ENCODE peak calls at places on chromosomes 6 and 20, in nine cellular contexts. J is H1, C is sigmoid colon, D is tibial nerve, I is stomach, A is SK-N-SH, L is transverse colon, Y is K562, V is HepG2. T is an unnamed sample. For H3K27me3, the result is how much of the 10 kb centered on the place peaks cover.

GRCh38 chr6:136701011-136701410 is 91.3 kb downstream of the MAP3K5 start:
- DNase-seq in V (no peak), L (no peak), C (no peak), I (no peak), D (no peak), J (no peak), A (no peak), Y (no peak), T (no peak)

GRCh38 chr6:77462359-77463307 is 658 bp downstream of the HTR1B start:
- DNase-seq in V (no peak), I (peak), J (peak), C (peak), Y (no peak), L (no peak), D (no peak), A (no peak), T (no peak)

GRCh38 chr6:14896475-14896874 is 349.4 kb upstream of the JARID2 start:
- DNase-seq in Y (no peak), I (no peak), D (no peak), L (no peak), A (no peak), C (no peak), J (no peak), V (no peak), T (no peak)

GRCh38 chr6:5851261-5851757 is 155.4 kb downstream of the NRN1 start:
- DNase-seq in D (no peak), C (no peak), I (peak), A (no peak), J (peak), L (peak), Y (peak), V (no peak), T (no peak)

GRCh38 chr6:14278000-14278399 is 160.4 kb downstream of the CD83 start:
- DNase-seq in Y (no peak), A (no peak), I (no peak), C (no peak), V (no peak), J (no peak), L (no peak), D (no peak), T (no peak)

GRCh38 chr6:12657884-12658283 is 58.7 kb upstream of the PHACTR1 start:
- DNase-seq in D (no peak), I (no peak), V (no peak), Y (no peak), L (no peak), J (no peak), C (no peak), A (no peak), T (no peak)

GRCh38 chr6:106199331-106199730 is 113.2 kb downstream of the PRDM1 start:
- DNase-seq in V (no peak), Y (no peak), D (no peak), C (no peak), L (no peak), J (no peak), I (no peak), A (no peak), T (no peak)

GRCh38 chr6:110039996-110040383 is 61.9 kb downstream of the GPR6 start:
- DNase-seq in J (peak), Y (no peak), V (no peak), A (no peak), L (peak), D (no peak), C (no peak), I (peak), T (peak)

GRCh38 chr6:90502866-90503407 is 83.9 kb downstream of the MAP3K7 start:
- DNase-seq in Y (peak), C (no peak), D (no peak), A (no peak), L (no peak), J (no peak), V (peak), I (no peak), T (no peak)

GRCh38 chr6:79574636-79575035 is 37.4 kb upstream of the LCA5 start:
- DNase-seq in D (no peak), Y (no peak), A (no peak), L (no peak), C (no peak), J (no peak), I (no peak), V (peak), T (no peak)

GRCh38 chr6:123022980-123023379 is 26.9 kb downstream of the CLVS2 start:
- DNase-seq in D (no peak), A (no peak), Y (no peak), V (no peak), L (no peak), C (no peak), J (no peak), I (no peak), T (no peak)

GRCh38 chr20:31894980-31895675 is 24.7 kb downstream of the TTLL9 start:
- DNase-seq in Y (no peak), C (peak), J (no peak), V (peak), D (peak), A (no peak), I (peak), L (peak), T (no peak)

GRCh38 chr6:115078555-115078954 is 735.7 kb upstream of the HS3ST5 start:
- DNase-seq in L (no peak), C (no peak), V (no peak), J (no peak), I (no peak), D (no peak), Y (no peak), A (no peak), T (no peak)

GRCh38 chr6:7163661-7164071 is 55.9 kb downstream of the RREB1 start:
- DNase-seq in C (no peak), D (no peak), A (no peak), J (no peak), V (no peak), I (no peak), Y (no peak), L (no peak), T (no peak)

GRCh38 chr6:157777344-157777743 is 45.7 kb upstream of the SNX9 start:
- DNase-seq in I (no peak), C (no peak), J (no peak), A (no peak), Y (no peak), D (no peak), L (no peak), V (no peak), T (no peak)

GRCh38 chr6:78308025-78308424 is 559.3 kb upstream of the IRAK1BP1 start:
- DNase-seq in V (no peak), C (no peak), L (no peak), A (no peak), J (no peak), Y (no peak), I (no peak), D (no peak), T (no peak)

GRCh38 chr6:6695711-6696048 is 107.2 kb downstream of the LY86 start:
- DNase-seq in V (no peak), J (no peak), I (no peak), D (no peak), A (no peak), C (no peak), L (no peak), Y (no peak), T (no peak)

GRCh38 chr6:84767591-84768201 is 3.3 kb upstream of the TBX18 start:
- DNase-seq in A (no peak), D (no peak), V (no peak), I (no peak), Y (no peak), C (no peak), L (no peak), J (no peak), T (no peak)

GRCh38 chr6:166839006-166839405 is 117.3 kb downstream of the RNASET2 start:
- DNase-seq in D (no peak), A (no peak), C (no peak), I (no peak), Y (no peak), J (no peak), L (no peak), V (no peak), T (no peak)

GRCh38 chr6:168468046-168468445 is 27.1 kb downstream of the SMOC2 start:
- DNase-seq in L (no peak), A (no peak), I (no peak), J (no peak), V (no peak), C (no peak), D (no peak), Y (no peak), T (no peak)

GRCh38 chr6:114576330-114576729 is 233.5 kb upstream of the HS3ST5 start:
- DNase-seq in C (no peak), A (peak), I (no peak), V (no peak), D (no peak), Y (no peak), J (no peak), L (no peak), T (no peak)

GRCh38 chr6:41331401-41332150 is 3.8 kb upstream of the NCR2 start:
- DNase-seq in D (no peak), A (no peak), V (no peak), L (no peak), C (no peak), I (no peak), J (no peak), Y (no peak), T (no peak)

GRCh38 chr6:41335296-41335695 is at the start of gene NCR2:
- DNase-seq in L (no peak), I (no peak), J (no peak), D (no peak), Y (no peak), A (no peak), V (no peak), C (no peak), T (no peak)

GRCh38 chr6:41332842-41333736 is 2.3 kb upstream of the NCR2 start:
- DNase-seq in I (no peak), A (no peak), V (no peak), D (no peak), Y (no peak), C (no peak), L (no peak), J (no peak), T (no peak)

GRCh38 chr6:41334482-41335023 is 855 bp upstream of the NCR2 start:
- DNase-seq in A (peak), V (no peak), L (no peak), D (no peak), J (no peak), Y (no peak), I (no peak), C (no peak), T (no peak)

DNA sequence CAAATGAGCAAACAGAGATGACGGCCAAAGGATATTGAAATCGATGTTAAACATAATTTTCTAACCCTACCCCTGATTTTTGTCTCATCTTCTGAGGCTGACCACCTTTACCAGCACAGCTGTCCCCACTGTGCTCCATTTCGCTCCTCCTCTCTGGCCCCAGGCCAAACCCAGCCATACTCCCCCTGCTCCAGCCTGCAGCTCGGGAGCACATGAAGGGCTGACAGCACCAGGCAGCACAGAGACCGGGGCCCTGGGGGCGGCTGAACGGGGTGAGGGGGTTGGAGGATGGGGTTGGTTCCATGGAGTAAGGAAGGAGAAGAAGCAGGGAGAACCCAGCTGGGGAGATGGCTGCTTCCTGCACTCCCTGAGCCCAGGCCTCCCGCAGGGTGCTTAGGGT is 3.2 kb upstream of the NCR2 start:
- DNase-seq in J (no peak), C (no peak), D (no peak), L (no peak), Y (no peak), I (no peak), V (no peak), A (no peak), T (no peak)
- H3K27me3 ChIP-seq in J (under half), C (under half), D (under half), L (under half), Y (under half), I (under half), V (half or more), A (under half), T (under half)

DNA sequence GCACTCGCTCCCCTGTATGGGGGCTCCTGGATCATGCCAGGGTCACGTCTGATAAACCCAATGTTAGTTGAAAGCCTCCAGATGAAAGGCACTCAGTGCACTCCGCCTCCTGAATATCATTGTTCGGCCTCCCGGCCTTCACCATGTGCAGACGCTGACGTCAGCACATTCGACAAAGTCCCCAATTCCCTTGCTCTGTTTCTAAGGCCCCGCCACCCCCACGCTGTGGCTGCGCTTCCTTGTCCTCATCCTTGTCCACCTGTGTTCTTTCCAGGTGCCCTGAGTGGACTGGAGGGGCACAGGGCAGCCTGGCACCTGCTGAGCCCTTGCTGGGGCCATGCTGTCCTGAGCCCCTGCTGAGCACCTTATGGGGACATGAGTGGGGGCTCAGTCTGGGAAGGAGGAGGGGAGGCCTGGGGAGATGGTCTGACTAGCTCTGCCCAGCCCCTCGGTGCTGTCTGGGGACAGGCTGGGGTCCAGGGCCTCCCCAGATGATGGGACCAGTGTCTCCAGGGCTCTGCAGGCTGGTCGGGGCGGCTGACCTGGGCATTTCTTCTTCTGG is 9.8 kb upstream of the BHLHE23 start:
- DNase-seq in C (no peak), D (no peak), A (no peak), L (no peak), I (no peak), Y (no peak), J (no peak), V (no peak), T (no peak)
- TF ChIP-seq CTCF in C (no peak), D (no peak), A (no peak), L (no peak), I (no peak), Y (no peak), J (no peak), V (no peak), T (no peak)

GRCh38 chr6:151293621-151294020 is 53.9 kb downstream of the AKAP12 start:
- DNase-seq in J (no peak), D (no peak), V (no peak), Y (no peak), C (no peak), L (no peak), I (no peak), A (no peak), T (no peak)

GRCh38 chr6:151289399-151290007 is 49.7 kb downstream of the AKAP12 start:
- DNase-seq in A (no peak), V (no peak), C (no peak), D (no peak), J (no peak), I (no peak), Y (no peak), L (no peak), T (no peak)

GRCh38 chr6:151288711-151289398 is 49.1 kb downstream of the AKAP12 start:
- DNase-seq in A (peak), Y (no peak), C (no peak), J (no peak), I (no peak), D (no peak), L (no peak), V (no peak), T (no peak)

GRCh38 chr6:151292974-151293373 is 53.2 kb downstream of the AKAP12 start:
- DNase-seq in J (no peak), L (no peak), I (no peak), A (no peak), V (no peak), Y (no peak), C (no peak), D (no peak), T (no peak)

GRCh38 chr6:151291145-151292055 is 51.6 kb downstream of the AKAP12 start:
- DNase-seq in A (peak), I (no peak), L (peak), Y (no peak), V (no peak), D (peak), C (peak), J (no peak), T (peak)
- TF ChIP-seq EP300 in A (no peak), I (peak), L (peak), Y (no peak), V (no peak), D (no peak), C (peak), J (no peak), T (peak)

DNA sequence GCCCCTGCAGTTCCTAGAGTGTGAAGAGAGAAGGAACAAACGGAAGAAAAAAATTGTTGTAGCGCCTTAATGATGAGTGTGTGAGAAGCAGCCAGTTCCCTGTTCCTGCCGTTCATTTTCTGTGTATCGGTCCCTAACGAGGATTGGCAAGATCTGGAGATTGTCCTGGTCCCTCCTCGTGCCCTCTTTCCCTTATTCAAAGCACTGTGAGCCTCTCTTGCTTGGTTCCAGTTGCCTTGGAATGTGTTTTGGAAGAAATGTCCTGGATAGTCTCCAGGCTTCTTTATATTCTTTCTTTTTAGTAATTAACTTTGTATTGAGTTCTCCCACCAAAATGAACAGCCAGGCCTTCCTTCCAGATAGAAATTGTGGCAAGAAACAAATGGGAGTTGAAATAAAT is 348.3 kb downstream of the CDH26 start:
- DNase-seq in J (no peak), V (no peak), A (no peak), Y (no peak), L (no peak), I (no peak), D (no peak), C (no peak), T (no peak)
- H3K27me3 ChIP-seq in J (under half), V (under half), A (under half), Y (under half), L (under half), I (under half), D (under half), C (under half), T (under half)

GRCh38 chr20:23200914-23201313 is 114.8 kb upstream of the CD93 start:
- DNase-seq in I (peak), A (peak), Y (peak), D (no peak), V (peak), C (no peak), L (peak), J (peak), T (no peak)
- TF ChIP-seq CTCF in I (no peak), A (peak), Y (peak), D (no peak), V (peak), C (no peak), L (peak), J (peak), T (no peak)

DNA sequence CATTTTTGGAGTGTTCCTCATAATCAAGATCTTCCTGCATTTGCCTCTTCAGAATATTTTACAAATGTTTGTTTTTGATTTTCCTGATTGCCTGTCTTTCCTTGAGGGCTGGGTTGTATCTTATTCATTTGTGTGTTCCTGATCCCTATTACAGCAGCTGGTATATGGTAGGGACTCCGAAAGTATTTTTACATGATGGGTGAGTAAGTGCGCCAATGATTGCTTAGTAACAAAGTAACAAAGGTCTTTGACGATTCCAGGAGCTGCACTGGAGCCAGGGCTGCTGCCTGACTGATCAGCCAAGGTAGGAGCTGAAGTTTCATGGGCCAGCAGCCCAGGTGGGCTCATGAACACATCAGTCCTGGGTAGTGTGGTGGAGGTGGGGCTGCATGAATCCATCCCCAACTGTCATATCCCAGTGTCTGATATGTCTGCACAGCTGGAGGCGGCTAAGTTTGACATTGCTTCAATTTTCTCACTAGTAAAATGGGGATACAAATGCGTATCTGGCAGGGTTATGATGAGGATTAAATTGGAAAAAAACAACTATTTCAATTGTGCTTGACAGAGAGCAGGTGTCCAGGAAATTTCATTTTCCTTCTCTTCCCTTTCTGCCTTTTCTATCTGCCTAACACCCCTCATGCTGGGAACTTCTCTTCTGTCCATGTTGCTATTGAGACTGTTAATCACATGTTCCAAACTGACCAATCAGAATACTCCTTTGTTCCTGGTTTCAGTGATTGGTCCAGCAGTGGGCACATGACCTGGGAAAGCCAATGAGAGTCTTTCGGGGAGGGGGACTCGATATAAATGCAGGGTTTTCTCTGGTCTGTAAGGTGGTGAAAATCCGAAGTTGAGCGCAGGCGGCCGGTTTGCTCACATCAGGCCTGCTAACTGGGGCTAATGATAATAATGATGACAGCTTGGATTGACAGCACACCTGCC is 90.7 kb downstream of the CDH26 start:
- DNase-seq in V (no peak), A (no peak), J (no peak), L (no peak), I (no peak), Y (peak), D (no peak), C (no peak), T (no peak)
- TF ChIP-seq EP300 in V (no peak), A (no peak), J (no peak), L (no peak), I (no peak), Y (no peak), D (no peak), C (no peak), T (no peak)

T was measured in ovary.